ENCODE peak calls at places on chromosome 19, in seven cellular contexts. U is kidney epithelial cell; Y is stimulated activated CD8-positive, alpha-beta memory T cell treated with anti-CD3 and anti-CD28 coated beads, Interleukin-4, amount 100 ng/mL, for 1 hour; J is sciatic nerve; D is left colon; O is non-pigmented ciliary epithelial cell; W is fibroblast of lung. H is an unnamed sample.

GRCh38 chr19:32421589-32422361 is 16.2 kb downstream of the DPY19L3 start:
- DNase-seq in Y (no peak), W (no peak), J (no peak), O (no peak), D (no peak), U (no peak), H (peak)

GRCh38 chr19:42653841-42654240 is 59.1 kb upstream of the CEACAM8 start:
- DNase-seq in D (no peak), O (no peak), W (no peak), Y (no peak), U (no peak), J (no peak), H (no peak)

GRCh38 chr19:41705393-41706174 is 2.8 kb upstream of the CEACAM5 start:
- DNase-seq in U (no peak), J (peak), Y (no peak), D (peak), W (peak), O (no peak), H (peak)

GRCh38 chr19:41917676-41918075 is 10.6 kb downstream of the ERFL start:
- DNase-seq in O (no peak), J (no peak), W (no peak), Y (no peak), U (no peak), D (no peak), H (no peak)

GRCh38 chr19:14113762-14114414 is 3.7 kb downstream of the PRKACA start:
- DNase-seq in O (no peak), U (no peak), D (no peak), W (no peak), Y (no peak), J (peak), H (peak)

GRCh38 chr19:8654591-8655339 is 24.3 kb downstream of the NFILZ start:
- DNase-seq in Y (peak), W (peak), O (no peak), J (peak), U (no peak), D (no peak), H (peak)

GRCh38 chr19:33722456-33723239 is 74.0 kb upstream of the KCTD15 start:
- DNase-seq in W (no peak), U (no peak), D (no peak), Y (no peak), O (no peak), J (no peak), H (no peak)

GRCh38 chr19:52664461-52664860 is 26.3 kb upstream of the ZNF83 start:
- DNase-seq in O (no peak), D (no peak), Y (no peak), W (no peak), U (no peak), J (no peak), H (no peak)

GRCh38 chr19:33552191-33552927 is 30.8 kb upstream of the PEPD start:
- DNase-seq in U (no peak), W (no peak), J (peak), O (no peak), Y (no peak), D (no peak), H (no peak)

GRCh38 chr19:46426506-46427162 is 2.1 kb downstream of the PNMA8C start:
- DNase-seq in Y (no peak), D (peak), U (no peak), O (no peak), J (peak), W (peak), H (no peak)

GRCh38 chr19:31223805-31224534 is 125.3 kb downstream of the TSHZ3 start:
- DNase-seq in W (peak), J (no peak), O (peak), Y (no peak), U (no peak), D (no peak), H (no peak)

GRCh38 chr19:1511989-1512338 is 855 bp downstream of the ADAMTSL5 start:
- DNase-seq in O (no peak), W (no peak), U (no peak), Y (no peak), J (no peak), D (no peak), H (no peak)

GRCh38 chr19:51407631-51408131 is 9.8 kb downstream of the SIGLEC10 start:
- DNase-seq in J (no peak), O (no peak), U (no peak), D (no peak), W (no peak), Y (no peak), H (peak)

GRCh38 chr19:23790641-23791488 is 32.2 kb upstream of the ZNF681 start:
- DNase-seq in D (no peak), W (no peak), O (no peak), U (no peak), Y (no peak), J (no peak), H (no peak)

GRCh38 chr19:13610042-13610691 is 103.9 kb upstream of the CACNA1A start:
- DNase-seq in J (no peak), O (no peak), Y (no peak), D (no peak), W (no peak), U (no peak), H (no peak)

GRCh38 chr19:45403781-45404556 is 900 bp downstream of the PPP1R13L start:
- DNase-seq in O (no peak), U (no peak), Y (no peak), J (no peak), D (peak), W (no peak), H (peak)

GRCh38 chr19:41945135-41945766 is 13.9 kb downstream of the RABAC1 start:
- DNase-seq in D (peak), Y (peak), W (no peak), U (no peak), O (no peak), J (no peak), H (no peak)

GRCh38 chr19:18862976-18863842 is 31.4 kb downstream of the UPF1 start:
- DNase-seq in W (no peak), O (no peak), Y (no peak), U (no peak), D (no peak), J (peak), H (no peak)

GRCh38 chr19:2290441-2291184 is 8.6 kb upstream of the PEAK3 start:
- DNase-seq in D (no peak), U (no peak), O (no peak), W (no peak), Y (no peak), J (no peak), H (no peak)

GRCh38 chr19:52689804-52690394 is 44.9 kb downstream of the ZNF611 start:
- DNase-seq in D (peak), O (no peak), U (no peak), J (peak), Y (no peak), W (no peak), H (no peak)

GRCh38 chr19:56316728-56317127 is 2.1 kb upstream of the ZSCAN5A start:
- DNase-seq in W (no peak), U (no peak), O (no peak), D (no peak), Y (no peak), J (no peak), H (no peak)

GRCh38 chr19:51783373-51783772 is 11.6 kb upstream of the FPR3 start:
- DNase-seq in J (no peak), Y (no peak), D (no peak), U (no peak), W (no peak), O (no peak), H (peak)

GRCh38 chr19:4232614-4233281 is 3.4 kb downstream of the EBI3 start:
- DNase-seq in O (no peak), U (no peak), J (no peak), W (no peak), Y (no peak), D (no peak), H (no peak)

GRCh38 chr19:30464162-30464561 is 92.0 kb downstream of the ZNF536 start:
- DNase-seq in D (no peak), Y (no peak), J (no peak), O (no peak), U (no peak), W (no peak), H (no peak)

GRCh38 chr19:43504426-43505185 is at the start of gene PHLDB3:
- DNase-seq in O (no peak), U (no peak), J (peak), W (peak), D (peak), Y (no peak), H (no peak)

GRCh38 chr19:39996218-39996810 is 546 bp upstream of the ZNF546 start:
- DNase-seq in W (peak), U (peak), O (no peak), Y (no peak), D (no peak), J (no peak), H (peak)

GRCh38 chr19:17997969-17998826 is 9.8 kb upstream of the ARRDC2 start:
- DNase-seq in O (no peak), Y (no peak), U (no peak), D (peak), W (no peak), J (no peak), H (no peak)

GRCh38 chr19:12453495-12453894 is 12.7 kb upstream of the ZNF443 start:
- DNase-seq in J (no peak), W (no peak), D (peak), U (no peak), O (no peak), Y (no peak), H (no peak)

GRCh38 chr19:12891553-12892021 is 627 bp downstream of the GCDH start:
- DNase-seq in J (no peak), D (no peak), O (no peak), Y (no peak), W (no peak), U (no peak), H (no peak)

GRCh38 chr19:15615526-15615925 is 508 bp downstream of the CYP4F8 start:
- DNase-seq in W (no peak), D (no peak), Y (no peak), O (no peak), U (no peak), J (no peak), H (no peak)

GRCh38 chr19:41564515-41565383 is 11.2 kb upstream of the CEACAM21 start:
- DNase-seq in W (no peak), D (no peak), U (no peak), O (no peak), Y (no peak), J (no peak), H (no peak)

GRCh38 chr19:35232912-35233311 is 4.4 kb upstream of the FAM187B start:
- DNase-seq in Y (no peak), O (no peak), J (no peak), U (no peak), D (no peak), W (no peak), H (no peak)

GRCh38 chr19:35030257-35031071 is at the start of gene SCN1B:
- DNase-seq in Y (peak), O (no peak), W (peak), D (no peak), J (peak), U (no peak), H (peak)

GRCh38 chr19:54805665-54806515 is 2.5 kb downstream of the KIR2DL4 start:
- DNase-seq in O (no peak), Y (no peak), U (no peak), D (no peak), W (no peak), J (no peak), H (no peak)

GRCh38 chr19:29810504-29810871 is 1.3 kb upstream of the CCNE1 start:
- DNase-seq in Y (no peak), D (peak), J (no peak), U (no peak), O (no peak), W (peak), H (peak)

GRCh38 chr19:17797397-17798201 is 2.7 kb downstream of the B3GNT3 start:
- DNase-seq in O (no peak), W (no peak), Y (no peak), U (no peak), J (no peak), D (peak), H (no peak)

GRCh38 chr19:32397736-32398135 is 7.8 kb upstream of the DPY19L3 start:
- DNase-seq in J (no peak), O (peak), U (peak), W (peak), Y (no peak), D (no peak), H (no peak)

GRCh38 chr19:46608581-46609345 is 7.6 kb downstream of the CALM3 start:
- DNase-seq in J (peak), U (no peak), Y (no peak), O (no peak), D (no peak), W (no peak), H (no peak)

H was measured in OCI-M1.